ENCODE peak calls at places on chromosomes 5 and 9, in five cellular contexts. F is SJSA1, X is T-helper 1 cell, J is HCT116, Y is putamen. R is an unnamed sample.

GRCh38 chr5:65035212-65036206 is 266.8 kb downstream of the CWC27 start:
- DNase-seq in F (peak; percentile 93), X (peak; percentile 76), J (peak; percentile 69), Y (peak; percentile 88), R (peak; percentile 81)

GRCh38 chr5:64746446-64746845 is 22.0 kb downstream of the SREK1IP1 start:
- DNase-seq in Y (no peak), X (no peak), J (no peak), F (no peak), R (no peak)

GRCh38 chr5:96809898-96810297 is 2.2 kb upstream of the ERAP1 start:
- DNase-seq in F (no peak), Y (no peak), J (no peak), X (no peak), R (no peak)

GRCh38 chr9:99140685-99141314 is 35.9 kb downstream of the TGFBR1 start:
- DNase-seq in X (peak; percentile 36), F (peak; percentile 44), J (peak; percentile 21), Y (peak; percentile 38), R (peak; percentile 3)

GRCh38 chr5:133525048-133525447 is 87.3 kb downstream of the FSTL4 start:
- DNase-seq in J (no peak), X (no peak), Y (no peak), F (no peak), R (no peak)

GRCh38 chr5:107671742-107672211 is 1.0 kb upstream of the EFNA5 start:
- DNase-seq in F (no peak), X (no peak), Y (no peak), J (peak; percentile 47), R (no peak)

GRCh38 chr5:31113101-31113500 is 80.4 kb upstream of the CDH6 start:
- DNase-seq in J (no peak), Y (no peak), X (no peak), F (no peak), R (no peak)

GRCh38 chr5:82129723-82130285 is 148.3 kb downstream of the RPS23 start:
- DNase-seq in J (no peak), Y (no peak), X (no peak), F (no peak), R (no peak)

GRCh38 chr5:59496524-59497134 is 396.9 kb downstream of the PDE4D start:
- DNase-seq in F (no peak), J (no peak), X (no peak), Y (no peak), R (no peak)

GRCh38 chr9:104740596-104740995 is 6.9 kb upstream of the NIPSNAP3A start:
- DNase-seq in X (no peak), F (no peak), J (no peak), Y (no peak), R (no peak)

R was measured in T-helper 22 cell.